ENCODE peak calls at places on chromosomes 3 and 15, in nine cellular contexts. I, T, M, S, N, A, G, R and U are unnamed samples.

GRCh38 chr15:89591834-89592233 is 16.6 kb downstream of the TICRR start:
- DNase-seq in I (no peak), T (no peak), M (no peak), S (no peak), N (no peak), A (no peak), G (no peak), R (no peak), U (no peak)

GRCh38 chr3:32865364-32865763 is 47.6 kb downstream of the TRIM71 start:
- DNase-seq in I (peak; percentile 32), T (no peak), M (peak; percentile 34), S (no peak), N (no peak), A (no peak), G (no peak), R (no peak), U (no peak)

GRCh38 chr15:78130466-78131294 is 565 bp downstream of the CIB2 start:
- DNase-seq in I (no peak), T (peak; percentile 77), M (no peak), S (peak; percentile 39), N (peak; percentile 50), A (peak; percentile 25), G (no peak), R (peak; percentile 47), U (no peak)

GRCh38 chr15:63362196-63362595 is 19.4 kb downstream of the CA12 start:
- DNase-seq in I (no peak), T (no peak), M (peak; percentile 79), S (peak; percentile 57), N (no peak), A (no peak), G (no peak), R (peak; percentile 52), U (no peak)

GRCh38 chr3:31533169-31533870 is 595 bp downstream of the STT3B start:
- DNase-seq in I (peak; percentile 12), T (peak; percentile 80), M (peak; percentile 52), S (peak; percentile 66), N (peak; percentile 79), A (peak; percentile 29), G (no peak), R (peak; percentile 71), U (peak; percentile 44)

GRCh38 chr3:172517859-172518466 is 5.3 kb downstream of the TNFSF10 start:
- DNase-seq in I (no peak), T (no peak), M (no peak), S (no peak), N (no peak), A (no peak), G (no peak), R (no peak), U (no peak)

GRCh38 chr15:52635908-52636307 is 43.3 kb downstream of the ATOSA start:
- DNase-seq in I (no peak), T (no peak), M (no peak), S (no peak), N (no peak), A (no peak), G (no peak), R (no peak), U (no peak)

GRCh38 chr15:92012368-92012629 is 158.8 kb downstream of the SLCO3A1 start:
- DNase-seq in I (no peak), T (no peak), M (no peak), S (no peak), N (no peak), A (no peak), G (no peak), R (no peak), U (no peak)

GRCh38 chr3:140438736-140439505 is 238.9 kb upstream of the TRIM42 start:
- DNase-seq in I (no peak), T (no peak), M (no peak), S (no peak), N (no peak), A (no peak), G (no peak), R (no peak), U (no peak)

GRCh38 chr15:95894407-95894956 is 436.0 kb upstream of the NR2F2 start:
- DNase-seq in I (no peak), T (no peak), M (no peak), S (no peak), N (no peak), A (no peak), G (no peak), R (no peak), U (no peak)

GRCh38 chr3:186515115-186515514 is 29.1 kb downstream of the CRYGS start:
- DNase-seq in I (no peak), T (no peak), M (no peak), S (no peak), N (no peak), A (no peak), G (no peak), R (no peak), U (no peak)

GRCh38 chr15:100663066-100663465 is 60.7 kb downstream of the ASB7 start:
- DNase-seq in I (no peak), T (no peak), M (no peak), S (no peak), N (no peak), A (peak; percentile 48), G (peak; percentile 17), R (peak; percentile 64), U (no peak)

GRCh38 chr3:187227658-187228258 is 30.5 kb downstream of the RTP1 start:
- DNase-seq in I (no peak), T (no peak), M (no peak), S (no peak), N (no peak), A (peak; percentile 30), G (no peak), R (no peak), U (no peak)

GRCh38 chr15:87420017-87420416 is 836.5 kb downstream of the NTRK3 start:
- DNase-seq in I (no peak), T (no peak), M (no peak), S (no peak), N (no peak), A (no peak), G (no peak), R (peak; percentile 44), U (no peak)
- TF ChIP-seq EP300 in I (no peak), T (no peak), M (no peak), S (no peak), N (no peak), A (no peak), G (no peak), R (peak; percentile 69), U (no peak)

GRCh38 chr3:129917423-129918007 is 24.0 kb upstream of the TMCC1 start:
- DNase-seq in I (no peak), T (no peak), M (no peak), S (no peak), N (no peak), A (no peak), G (no peak), R (no peak), U (no peak)

GRCh38 chr3:129919806-129920205 is 26.3 kb upstream of the TMCC1 start:
- DNase-seq in I (no peak), T (no peak), M (no peak), S (no peak), N (no peak), A (no peak), G (no peak), R (no peak), U (no peak)

GRCh38 chr3:129913618-129914017 is 20.1 kb upstream of the TMCC1 start:
- DNase-seq in I (no peak), T (no peak), M (no peak), S (no peak), N (no peak), A (no peak), G (no peak), R (no peak), U (no peak)

GRCh38 chr3:129918461-129918860 is 24.9 kb upstream of the TMCC1 start:
- DNase-seq in I (no peak), T (no peak), M (no peak), S (no peak), N (no peak), A (no peak), G (no peak), R (no peak), U (no peak)

DNA sequence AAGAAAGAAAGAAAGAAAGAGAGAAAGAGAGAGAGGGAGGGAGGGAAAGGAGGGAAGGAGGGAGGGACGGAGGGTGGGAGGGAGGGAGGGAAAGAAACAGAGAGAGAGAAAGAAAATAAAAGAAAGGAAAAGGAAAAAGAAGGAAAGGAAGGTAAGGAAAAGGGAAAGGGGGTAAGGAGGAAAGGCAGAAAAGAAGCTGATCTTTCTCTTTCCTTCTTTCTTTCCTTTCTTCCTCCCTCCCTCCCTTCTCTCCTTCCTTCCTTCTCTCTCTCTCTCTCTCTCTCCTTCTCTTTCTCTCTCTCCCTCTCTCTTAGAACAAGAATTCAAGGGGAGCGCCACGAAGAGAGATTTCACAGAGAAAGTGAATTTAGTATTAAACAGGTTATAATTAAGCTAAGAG is 25.8 kb upstream of the TMCC1 start:
- DNase-seq in I (no peak), T (no peak), M (no peak), S (no peak), N (no peak), A (no peak), G (no peak), R (no peak), U (no peak)
- TF ChIP-seq EP300 in I (no peak), T (no peak), M (no peak), S (no peak), N (no peak), A (no peak), G (no peak), R (no peak), U (no peak)

GRCh38 chr3:133606902-133607301 is 33.4 kb downstream of the CDV3 start:
- DNase-seq in I (no peak), T (no peak), M (no peak), S (no peak), N (no peak), A (no peak), G (no peak), R (no peak), U (no peak)
- TF ChIP-seq EP300 in I (no peak), T (no peak), M (no peak), S (no peak), N (no peak), A (no peak), G (no peak), R (no peak), U (no peak)

GRCh38 chr3:141895731-141896130 is 19.3 kb downstream of the ATP1B3 start:
- DNase-seq in I (no peak), T (no peak), M (no peak), S (no peak), N (no peak), A (no peak), G (no peak), R (no peak), U (no peak)

GRCh38 chr3:141900343-141900742 is 23.9 kb downstream of the ATP1B3 start:
- DNase-seq in I (no peak), T (no peak), M (no peak), S (no peak), N (no peak), A (no peak), G (no peak), R (no peak), U (no peak)

DNA sequence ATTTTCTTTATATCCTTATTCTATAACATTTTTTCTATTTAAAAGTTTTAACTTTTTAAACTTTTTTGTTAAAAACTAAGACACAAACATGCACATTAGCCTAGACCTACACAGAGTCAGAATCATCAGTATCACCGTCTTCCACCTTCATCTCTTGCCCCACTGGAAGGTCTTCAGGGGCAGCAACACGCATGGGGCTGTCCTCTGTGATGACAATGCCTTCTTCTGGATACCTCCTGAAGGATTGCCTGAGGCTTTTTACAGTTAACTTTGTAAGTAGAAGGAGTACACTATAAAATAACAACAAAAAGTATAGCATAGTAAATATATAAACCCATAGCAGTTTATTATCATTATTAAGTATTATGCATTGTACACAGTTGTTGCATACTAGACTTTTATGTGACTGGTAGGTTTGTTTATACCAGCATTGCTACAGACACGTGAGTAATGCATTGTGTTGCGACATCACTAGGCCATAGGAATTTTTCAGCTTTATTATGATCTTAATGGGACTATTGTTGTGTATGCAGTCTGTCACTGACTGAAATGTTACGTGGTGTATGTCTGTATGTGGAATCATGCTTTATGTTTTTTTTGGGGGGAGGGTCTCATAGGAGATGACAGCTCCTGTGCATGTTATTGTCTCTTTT is 18.2 kb downstream of the ATP1B3 start:
- DNase-seq in I (peak; percentile 57), T (no peak), M (no peak), S (no peak), N (no peak), A (peak; percentile 56), G (no peak), R (no peak), U (no peak)
- TF ChIP-seq EP300 in I (no peak), T (no peak), M (no peak), S (no peak), N (no peak), A (no peak), G (no peak), R (no peak), U (no peak)